ENCODE peak calls at places on chromosome 15, in nine cellular contexts. One of them, this sample, is unnamed. For H3K27me3 and H3K4me1, the result is how much of the 10 kb centered on the place peaks cover.

GRCh38 chr15:28995193-28995592 is 109.4 kb downstream of the APBA2 start:
- DNase-seq in adrenal gland: no peak
- DNase-seq in hepatocyte: no peak
- DNase-seq in CD8-positive, alpha-beta memory T cell: no peak
- DNase-seq in fibroblast of lung: no peak
- DNase-seq in esophagus squamous epithelium: no peak
- DNase-seq in mesendoderm: no peak
- DNase-seq in K562: no peak
- DNase-seq in CD4-positive, alpha-beta memory T cell: no peak
- DNase-seq in this sample: no peak

GRCh38 chr15:25863067-25863967 is at the start of gene ATP10A:
- DNase-seq in K562: no peak
- DNase-seq in mesendoderm: peak
- DNase-seq in adrenal gland: peak
- DNase-seq in esophagus squamous epithelium: no peak
- DNase-seq in CD4-positive, alpha-beta memory T cell: peak
- DNase-seq in CD8-positive, alpha-beta memory T cell: peak
- DNase-seq in fibroblast of lung: peak
- DNase-seq in hepatocyte: no peak
- DNase-seq in this sample: no peak

GRCh38 chr15:41284425-41285177 is 47.8 kb downstream of the OIP5 start:
- DNase-seq in mesendoderm: peak
- DNase-seq in fibroblast of lung: peak
- DNase-seq in CD8-positive, alpha-beta memory T cell: peak
- DNase-seq in hepatocyte: peak
- DNase-seq in CD4-positive, alpha-beta memory T cell: no peak
- DNase-seq in adrenal gland: peak
- DNase-seq in K562: peak
- DNase-seq in esophagus squamous epithelium: no peak
- DNase-seq in this sample: peak

GRCh38 chr15:80849308-80849707 is 70.1 kb downstream of the CEMIP start:
- DNase-seq in fibroblast of lung: peak
- DNase-seq in K562: no peak
- DNase-seq in esophagus squamous epithelium: no peak
- DNase-seq in mesendoderm: no peak
- DNase-seq in CD4-positive, alpha-beta memory T cell: no peak
- DNase-seq in CD8-positive, alpha-beta memory T cell: no peak
- DNase-seq in hepatocyte: no peak
- DNase-seq in adrenal gland: peak
- DNase-seq in this sample: peak

GRCh38 chr15:90300988-90301715 is 35.7 kb downstream of the NGRN start:
- DNase-seq in CD4-positive, alpha-beta memory T cell: peak
- DNase-seq in K562: peak
- DNase-seq in adrenal gland: peak
- DNase-seq in CD8-positive, alpha-beta memory T cell: peak
- DNase-seq in hepatocyte: peak
- DNase-seq in esophagus squamous epithelium: no peak
- DNase-seq in mesendoderm: peak
- DNase-seq in fibroblast of lung: peak
- DNase-seq in this sample: peak

GRCh38 chr15:59062985-59063384 is 42.0 kb upstream of the CCNB2 start:
- DNase-seq in CD8-positive, alpha-beta memory T cell: no peak
- DNase-seq in esophagus squamous epithelium: no peak
- DNase-seq in CD4-positive, alpha-beta memory T cell: no peak
- DNase-seq in adrenal gland: no peak
- DNase-seq in mesendoderm: no peak
- DNase-seq in hepatocyte: no peak
- DNase-seq in K562: no peak
- DNase-seq in fibroblast of lung: no peak
- DNase-seq in this sample: no peak

GRCh38 chr15:41965441-41966413 is 6.6 kb downstream of the EHD4 start:
- DNase-seq in K562: no peak
- DNase-seq in fibroblast of lung: peak
- DNase-seq in mesendoderm: peak
- DNase-seq in CD4-positive, alpha-beta memory T cell: no peak
- DNase-seq in adrenal gland: no peak
- DNase-seq in esophagus squamous epithelium: no peak
- DNase-seq in hepatocyte: no peak
- DNase-seq in CD8-positive, alpha-beta memory T cell: no peak
- DNase-seq in this sample: peak

GRCh38 chr15:34850121-34850520 is 54.8 kb upstream of the ACTC1 start:
- DNase-seq in adrenal gland: no peak
- DNase-seq in esophagus squamous epithelium: no peak
- DNase-seq in CD8-positive, alpha-beta memory T cell: no peak
- DNase-seq in mesendoderm: no peak
- DNase-seq in hepatocyte: peak
- DNase-seq in fibroblast of lung: no peak
- DNase-seq in CD4-positive, alpha-beta memory T cell: no peak
- DNase-seq in K562: peak
- DNase-seq in this sample: no peak

GRCh38 chr15:91813924-91814323 is 39.6 kb upstream of the SLCO3A1 start:
- DNase-seq in esophagus squamous epithelium: no peak
- DNase-seq in CD4-positive, alpha-beta memory T cell: no peak
- DNase-seq in adrenal gland: no peak
- DNase-seq in fibroblast of lung: no peak
- DNase-seq in mesendoderm: no peak
- DNase-seq in K562: no peak
- DNase-seq in CD8-positive, alpha-beta memory T cell: no peak
- DNase-seq in hepatocyte: no peak
- DNase-seq in this sample: no peak

GRCh38 chr15:20272422-20273184 is 269.0 kb downstream of the GOLGA6L6 start:
- DNase-seq in esophagus squamous epithelium: no peak
- DNase-seq in adrenal gland: no peak
- DNase-seq in hepatocyte: no peak
- DNase-seq in fibroblast of lung: no peak
- DNase-seq in mesendoderm: peak
- DNase-seq in CD8-positive, alpha-beta memory T cell: no peak
- DNase-seq in CD4-positive, alpha-beta memory T cell: no peak
- DNase-seq in K562: no peak
- DNase-seq in this sample: no peak

GRCh38 chr15:99492275-99492674 is 73.5 kb upstream of the MEF2A start:
- DNase-seq in hepatocyte: no peak
- DNase-seq in CD8-positive, alpha-beta memory T cell: no peak
- DNase-seq in mesendoderm: no peak
- DNase-seq in esophagus squamous epithelium: no peak
- DNase-seq in fibroblast of lung: no peak
- DNase-seq in CD4-positive, alpha-beta memory T cell: no peak
- DNase-seq in K562: no peak
- DNase-seq in adrenal gland: no peak
- DNase-seq in this sample: no peak

GRCh38 chr15:66832679-66833078 is 130.6 kb downstream of the SMAD6 start:
- DNase-seq in CD8-positive, alpha-beta memory T cell: no peak
- DNase-seq in adrenal gland: no peak
- DNase-seq in esophagus squamous epithelium: no peak
- DNase-seq in fibroblast of lung: peak
- DNase-seq in mesendoderm: no peak
- DNase-seq in hepatocyte: no peak
- DNase-seq in CD4-positive, alpha-beta memory T cell: no peak
- DNase-seq in K562: no peak
- DNase-seq in this sample: no peak

GRCh38 chr15:63597033-63597790 is at the start of gene FBXL22:
- DNase-seq in adrenal gland: no peak
- DNase-seq in mesendoderm: no peak
- DNase-seq in hepatocyte: peak
- DNase-seq in K562: no peak
- DNase-seq in CD8-positive, alpha-beta memory T cell: no peak
- DNase-seq in fibroblast of lung: peak
- DNase-seq in CD4-positive, alpha-beta memory T cell: no peak
- DNase-seq in esophagus squamous epithelium: no peak
- DNase-seq in this sample: no peak

GRCh38 chr15:99085413-99086326 is 19.2 kb upstream of the SYNM start:
- DNase-seq in esophagus squamous epithelium: no peak
- DNase-seq in adrenal gland: no peak
- DNase-seq in mesendoderm: no peak
- DNase-seq in hepatocyte: no peak
- DNase-seq in CD8-positive, alpha-beta memory T cell: no peak
- DNase-seq in fibroblast of lung: peak
- DNase-seq in CD4-positive, alpha-beta memory T cell: no peak
- DNase-seq in K562: no peak
- DNase-seq in this sample: no peak

GRCh38 chr15:86163771-86164170 is 84.1 kb downstream of the AGBL1 start:
- DNase-seq in CD4-positive, alpha-beta memory T cell: no peak
- DNase-seq in K562: no peak
- DNase-seq in esophagus squamous epithelium: no peak
- DNase-seq in fibroblast of lung: no peak
- DNase-seq in adrenal gland: peak
- DNase-seq in CD8-positive, alpha-beta memory T cell: no peak
- DNase-seq in hepatocyte: peak
- DNase-seq in mesendoderm: no peak
- DNase-seq in this sample: no peak

GRCh38 chr15:42344763-42345162 is 14.5 kb upstream of the CAPN3 start:
- DNase-seq in fibroblast of lung: peak
- DNase-seq in CD4-positive, alpha-beta memory T cell: no peak
- DNase-seq in K562: no peak
- DNase-seq in CD8-positive, alpha-beta memory T cell: no peak
- DNase-seq in hepatocyte: peak
- DNase-seq in esophagus squamous epithelium: no peak
- DNase-seq in mesendoderm: no peak
- DNase-seq in adrenal gland: no peak
- DNase-seq in this sample: no peak

GRCh38 chr15:60480149-60480548 is 1.2 kb upstream of the ICE2 start:
- DNase-seq in fibroblast of lung: no peak
- DNase-seq in adrenal gland: no peak
- DNase-seq in hepatocyte: no peak
- DNase-seq in K562: no peak
- DNase-seq in esophagus squamous epithelium: no peak
- DNase-seq in CD8-positive, alpha-beta memory T cell: no peak
- DNase-seq in CD4-positive, alpha-beta memory T cell: no peak
- DNase-seq in mesendoderm: no peak
- DNase-seq in this sample: no peak

GRCh38 chr15:39684215-39684614 is 98.4 kb downstream of the FSIP1 start:
- DNase-seq in CD8-positive, alpha-beta memory T cell: no peak
- DNase-seq in hepatocyte: no peak
- DNase-seq in K562: no peak
- DNase-seq in esophagus squamous epithelium: no peak
- DNase-seq in mesendoderm: no peak
- DNase-seq in CD4-positive, alpha-beta memory T cell: no peak
- DNase-seq in adrenal gland: no peak
- DNase-seq in fibroblast of lung: no peak
- DNase-seq in this sample: no peak

GRCh38 chr15:36529296-36530011 is 50.0 kb upstream of the CDIN1 start:
- DNase-seq in mesendoderm: no peak
- DNase-seq in fibroblast of lung: no peak
- DNase-seq in K562: no peak
- DNase-seq in adrenal gland: no peak
- DNase-seq in hepatocyte: no peak
- DNase-seq in esophagus squamous epithelium: no peak
- DNase-seq in CD8-positive, alpha-beta memory T cell: no peak
- DNase-seq in CD4-positive, alpha-beta memory T cell: no peak
- DNase-seq in this sample: no peak

DNA sequence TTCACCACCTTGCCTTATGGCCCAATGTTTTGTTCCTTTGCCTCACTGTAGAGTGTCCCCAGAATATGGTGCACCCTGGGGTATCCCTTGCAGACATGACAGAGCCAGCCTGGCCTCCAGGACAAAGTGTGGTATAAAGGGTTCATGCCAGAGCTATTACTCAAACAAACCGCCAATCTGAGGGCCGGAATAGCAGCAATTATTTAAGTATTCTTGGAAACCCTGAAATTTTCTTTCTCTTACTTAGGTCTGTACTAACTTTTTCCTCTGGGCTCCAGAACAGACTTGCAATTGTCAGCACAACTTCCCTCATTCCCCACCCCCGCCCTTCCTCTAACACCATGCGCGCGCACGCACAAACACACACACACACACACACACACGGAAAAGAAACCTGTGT is 56.2 kb downstream of the ISG20 start:
- DNase-seq in adrenal gland: no peak
- DNase-seq in mesendoderm: no peak
- DNase-seq in CD4-positive, alpha-beta memory T cell: no peak
- DNase-seq in CD8-positive, alpha-beta memory T cell: no peak
- DNase-seq in esophagus squamous epithelium: no peak
- DNase-seq in K562: no peak
- DNase-seq in hepatocyte: no peak
- DNase-seq in fibroblast of lung: no peak
- DNase-seq in this sample: no peak
- H3K27me3 ChIP-seq in adrenal gland: under half
- H3K27me3 ChIP-seq in mesendoderm: under half
- H3K27me3 ChIP-seq in CD4-positive, alpha-beta memory T cell: under half
- H3K27me3 ChIP-seq in CD8-positive, alpha-beta memory T cell: under half
- H3K27me3 ChIP-seq in esophagus squamous epithelium: under half
- H3K27me3 ChIP-seq in K562: under half
- H3K27me3 ChIP-seq in hepatocyte: under half
- H3K27me3 ChIP-seq in fibroblast of lung: under half
- H3K27me3 ChIP-seq in this sample: under half

DNA sequence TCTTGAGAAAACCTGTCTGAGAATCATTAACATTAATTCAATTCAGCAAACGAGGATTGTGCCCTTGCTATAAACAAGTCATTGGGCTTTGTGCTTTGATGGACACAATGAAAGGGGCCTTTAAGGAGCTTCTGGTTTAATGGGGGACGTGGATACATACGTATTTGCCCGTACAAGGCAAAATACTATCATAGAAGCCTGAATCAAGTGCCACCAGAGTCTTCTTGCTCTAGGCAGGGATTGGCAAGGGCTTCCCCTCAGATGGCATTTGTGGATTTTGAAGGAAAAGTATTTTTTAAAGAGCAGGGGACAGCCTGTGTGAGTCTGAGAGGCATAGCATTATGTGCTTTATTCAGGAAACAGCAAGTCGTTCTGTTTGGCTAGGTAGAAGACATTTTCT is 83.7 kb upstream of the NEDD4 start:
- DNase-seq in mesendoderm: no peak
- DNase-seq in esophagus squamous epithelium: no peak
- DNase-seq in fibroblast of lung: no peak
- DNase-seq in CD4-positive, alpha-beta memory T cell: no peak
- DNase-seq in adrenal gland: no peak
- DNase-seq in hepatocyte: no peak
- DNase-seq in K562: no peak
- DNase-seq in CD8-positive, alpha-beta memory T cell: no peak
- DNase-seq in this sample: no peak
- H3K4me1 ChIP-seq in mesendoderm: under half
- H3K4me1 ChIP-seq in esophagus squamous epithelium: under half
- H3K4me1 ChIP-seq in fibroblast of lung: under half
- H3K4me1 ChIP-seq in CD4-positive, alpha-beta memory T cell: under half
- H3K4me1 ChIP-seq in adrenal gland: under half
- H3K4me1 ChIP-seq in hepatocyte: under half
- H3K4me1 ChIP-seq in K562: under half
- H3K4me1 ChIP-seq in CD8-positive, alpha-beta memory T cell: under half
- H3K4me1 ChIP-seq in this sample: under half

DNA sequence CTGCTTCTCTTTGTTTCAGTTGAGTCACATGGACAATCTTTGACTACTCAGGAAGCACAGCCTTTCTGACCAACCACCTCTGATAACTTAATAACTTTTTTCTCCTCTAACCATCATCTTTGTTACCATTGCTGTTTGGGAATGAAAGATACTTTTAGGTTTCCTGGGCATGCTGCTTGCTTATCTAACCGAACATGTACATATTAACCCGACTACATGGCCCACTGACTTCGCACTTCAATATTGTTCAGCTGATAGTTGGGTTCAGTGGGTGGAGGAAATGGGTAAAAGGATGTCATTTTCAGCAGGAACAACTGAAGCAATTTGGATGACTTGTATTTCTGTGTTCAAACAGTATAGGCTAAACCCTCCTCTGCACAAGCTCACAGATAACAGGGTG is 214.3 kb downstream of the SQOR start:
- DNase-seq in fibroblast of lung: no peak
- DNase-seq in CD4-positive, alpha-beta memory T cell: no peak
- DNase-seq in adrenal gland: no peak
- DNase-seq in CD8-positive, alpha-beta memory T cell: no peak
- DNase-seq in mesendoderm: no peak
- DNase-seq in hepatocyte: no peak
- DNase-seq in K562: no peak
- DNase-seq in esophagus squamous epithelium: no peak
- DNase-seq in this sample: no peak
- H3K4me3 ChIP-seq in fibroblast of lung: no peak
- H3K4me3 ChIP-seq in CD4-positive, alpha-beta memory T cell: no peak
- H3K4me3 ChIP-seq in adrenal gland: no peak
- H3K4me3 ChIP-seq in CD8-positive, alpha-beta memory T cell: no peak
- H3K4me3 ChIP-seq in mesendoderm: no peak
- H3K4me3 ChIP-seq in hepatocyte: no peak
- H3K4me3 ChIP-seq in K562: no peak
- H3K4me3 ChIP-seq in esophagus squamous epithelium: no peak
- H3K4me3 ChIP-seq in this sample: no peak

GRCh38 chr15:72902245-72902928 is 118.8 kb upstream of the ADPGK start:
- DNase-seq in CD4-positive, alpha-beta memory T cell: no peak
- DNase-seq in mesendoderm: no peak
- DNase-seq in CD8-positive, alpha-beta memory T cell: no peak
- DNase-seq in esophagus squamous epithelium: no peak
- DNase-seq in hepatocyte: peak
- DNase-seq in fibroblast of lung: peak
- DNase-seq in K562: no peak
- DNase-seq in adrenal gland: peak
- DNase-seq in this sample: peak
- H3K27me3 ChIP-seq in CD4-positive, alpha-beta memory T cell: under half
- H3K27me3 ChIP-seq in mesendoderm: under half
- H3K27me3 ChIP-seq in CD8-positive, alpha-beta memory T cell: under half
- H3K27me3 ChIP-seq in esophagus squamous epithelium: under half
- H3K27me3 ChIP-seq in hepatocyte: under half
- H3K27me3 ChIP-seq in fibroblast of lung: under half
- H3K27me3 ChIP-seq in K562: under half
- H3K27me3 ChIP-seq in adrenal gland: under half
- H3K27me3 ChIP-seq in this sample: under half

This sample was measured in body of pancreas.